ENCODE peak calls at places on chromosomes 1 and 21, in four cellular contexts. Z is neural progenitor cell, X is fibroblast of lung, G is PC-9. W is an unnamed sample.

GRCh38 chr1:119783354-119784126 is 14.8 kb upstream of the HMGCS2 start:
- DNase-seq in Z (no peak), X (peak), G (no peak), W (no peak)

GRCh38 chr1:152870831-152871730 is 7.0 kb upstream of the SMCP start:
- DNase-seq in Z (peak), X (peak), G (peak), W (peak)

GRCh38 chr21:36909901-36910561 is 56.4 kb downstream of the HLCS start:
- DNase-seq in Z (no peak), X (peak), G (peak), W (peak)

GRCh38 chr1:183480971-183481431 is 8.7 kb downstream of the SMG7 start:
- DNase-seq in Z (no peak), X (no peak), G (no peak), W (peak)

GRCh38 chr1:84669831-84670230 is 20.4 kb downstream of the SSX2IP start:
- DNase-seq in Z (no peak), X (peak), G (no peak), W (no peak)

GRCh38 chr21:39788383-39788782 is 43.4 kb downstream of the IGSF5 start:
- DNase-seq in Z (peak), X (peak), G (peak), W (peak)

GRCh38 chr1:96962807-96963206 is 241.2 kb downstream of the PTBP2 start:
- DNase-seq in Z (no peak), X (peak), G (peak), W (no peak)

GRCh38 chr1:223500560-223501425 is 107.6 kb downstream of the CCDC185 start:
- DNase-seq in Z (no peak), X (peak), G (peak), W (no peak)

GRCh38 chr1:146049436-146049835 is 27.9 kb upstream of the HJV start:
- DNase-seq in Z (no peak), X (no peak), G (no peak), W (no peak)

GRCh38 chr1:244970236-244970652 is 105.9 kb upstream of the HNRNPU start:
- DNase-seq in Z (peak), X (peak), G (peak), W (peak)

GRCh38 chr1:158060001-158060400 is 66.6 kb downstream of the KIRREL1 start:
- DNase-seq in Z (peak), X (no peak), G (no peak), W (no peak)

GRCh38 chr1:94269921-94270320 is 32.5 kb upstream of the ARHGAP29 start:
- DNase-seq in Z (no peak), X (no peak), G (no peak), W (no peak)

GRCh38 chr1:235735630-235736029 is 86.0 kb upstream of the GNG4 start:
- DNase-seq in Z (no peak), X (no peak), G (no peak), W (no peak)

GRCh38 chr1:200336111-200336845 is 73.6 kb downstream of the ZNF281 start:
- DNase-seq in Z (no peak), X (no peak), G (peak), W (no peak)

GRCh38 chr1:56063461-56063860 is 515.9 kb downstream of the PLPP3 start:
- DNase-seq in Z (no peak), X (no peak), G (no peak), W (no peak)

GRCh38 chr1:91217911-91218310 is 186.7 kb downstream of the HFM1 start:
- DNase-seq in Z (no peak), X (no peak), G (no peak), W (no peak)

GRCh38 chr1:34778381-34778780 is 2.6 kb upstream of the GJB3 start:
- DNase-seq in Z (no peak), X (no peak), G (no peak), W (no peak)

GRCh38 chr21:33383056-33383888 is 19.9 kb upstream of the IFNGR2 start:
- DNase-seq in Z (peak), X (peak), G (peak), W (no peak)

GRCh38 chr1:41274827-41275519 is 32.9 kb upstream of the SCMH1 start:
- DNase-seq in Z (no peak), X (no peak), G (no peak), W (no peak)

GRCh38 chr1:234934611-234935033 is 194.0 kb downstream of the TOMM20 start:
- DNase-seq in Z (no peak), X (peak), G (no peak), W (no peak)

GRCh38 chr1:58818075-58818474 is 34.2 kb upstream of the JUN start:
- DNase-seq in Z (no peak), X (peak), G (peak), W (peak)

GRCh38 chr1:226062558-226063361 is at the start of gene H3-3A:
- DNase-seq in Z (peak), X (peak), G (peak), W (peak)

GRCh38 chr1:19333587-19334354 is 21.6 kb downstream of the SLC66A1 start:
- DNase-seq in Z (no peak), X (no peak), G (no peak), W (no peak)

GRCh38 chr1:7899741-7900140 is 40.9 kb downstream of the TNFRSF9 start:
- DNase-seq in Z (no peak), X (no peak), G (no peak), W (no peak)

GRCh38 chr1:26839779-26840178 is 13.3 kb downstream of the ZDHHC18 start:
- DNase-seq in Z (no peak), X (no peak), G (no peak), W (no peak)

GRCh38 chr1:10250663-10251062 is 40.3 kb downstream of the KIF1B start:
- DNase-seq in Z (peak), X (no peak), G (no peak), W (no peak)

GRCh38 chr1:53376041-53376461 is 48.2 kb upstream of the LRP8 start:
- DNase-seq in Z (no peak), X (no peak), G (no peak), W (no peak)

GRCh38 chr21:33011462-33011861 is 14.3 kb upstream of the OLIG2 start:
- DNase-seq in Z (no peak), X (peak), G (no peak), W (no peak)

DNA sequence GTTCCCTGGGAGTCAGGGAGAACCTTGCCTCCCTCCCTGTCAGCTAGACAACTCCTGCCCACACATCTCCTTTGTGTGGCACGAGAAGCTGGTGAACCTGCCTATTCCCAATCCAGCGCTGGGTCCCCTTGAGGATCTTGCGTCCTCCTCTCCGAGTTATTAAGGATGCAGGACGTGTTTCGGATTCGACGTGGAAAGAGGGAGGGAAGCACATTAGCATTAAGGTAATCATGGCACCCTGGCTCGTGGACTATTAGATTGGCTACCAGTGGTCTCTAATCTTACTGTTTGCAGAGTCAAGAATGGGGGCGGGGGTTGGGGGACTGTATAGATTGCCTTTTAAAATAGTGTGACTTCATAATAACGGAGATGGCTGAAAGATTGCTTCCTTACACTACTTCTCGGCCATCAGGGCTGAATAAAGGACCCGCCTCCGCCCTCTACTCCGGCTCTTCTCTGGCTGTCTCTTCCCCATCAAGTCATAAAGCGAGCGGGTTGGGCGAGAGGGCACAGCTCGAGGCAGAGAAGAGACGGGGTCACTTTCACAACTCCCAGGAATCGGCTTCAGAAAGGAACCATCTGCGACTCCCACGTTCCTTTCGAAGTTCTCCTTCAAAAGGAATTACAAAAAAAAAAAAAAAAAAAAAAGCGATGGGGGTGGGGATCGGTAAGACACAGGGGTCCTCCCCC is 1.7 kb downstream of the LRRC7 start:
- DNase-seq in Z (peak), X (no peak), G (no peak), W (no peak)
- TF ChIP-seq EZH2 in Z (peak), X (peak), G (no peak), W (no peak)

GRCh38 chr21:42239973-42240372 is 21.0 kb downstream of the ABCG1 start:
- DNase-seq in Z (no peak), X (no peak), G (no peak), W (no peak)
- TF ChIP-seq CTCF in Z (peak), X (no peak), G (no peak), W (no peak)

GRCh38 chr1:6471969-6472368 is 6.0 kb upstream of the TNFRSF25 start:
- DNase-seq in Z (no peak), X (no peak), G (peak), W (no peak)
- H3K4me3 ChIP-seq in Z (no peak), X (no peak), G (peak), W (no peak)

GRCh38 chr21:43361493-43362296 is 65.2 kb downstream of the SIK1 start:
- DNase-seq in Z (no peak), X (peak), G (no peak), W (no peak)
- TF ChIP-seq EZH2 in Z (no peak), X (no peak), G (no peak), W (no peak)

GRCh38 chr1:3856923-3857790 is at the start of the genes CEP104 and DFFB:
- DNase-seq in Z (peak), X (peak), G (peak), W (peak)
- TF ChIP-seq CTCF in Z (peak), X (no peak), G (peak), W (no peak)

GRCh38 chr1:21932127-21932526 is 5.0 kb downstream of the HSPG2 start:
- DNase-seq in Z (no peak), X (peak), G (no peak), W (no peak)

GRCh38 chr1:21929951-21930615 is 7.0 kb downstream of the HSPG2 start:
- DNase-seq in Z (no peak), X (no peak), G (no peak), W (no peak)

GRCh38 chr1:21933397-21934248 is 3.5 kb downstream of the HSPG2 start:
- DNase-seq in Z (no peak), X (no peak), G (peak), W (no peak)

GRCh38 chr1:21930629-21931170 is 6.4 kb downstream of the HSPG2 start:
- DNase-seq in Z (no peak), X (no peak), G (no peak), W (no peak)

DNA sequence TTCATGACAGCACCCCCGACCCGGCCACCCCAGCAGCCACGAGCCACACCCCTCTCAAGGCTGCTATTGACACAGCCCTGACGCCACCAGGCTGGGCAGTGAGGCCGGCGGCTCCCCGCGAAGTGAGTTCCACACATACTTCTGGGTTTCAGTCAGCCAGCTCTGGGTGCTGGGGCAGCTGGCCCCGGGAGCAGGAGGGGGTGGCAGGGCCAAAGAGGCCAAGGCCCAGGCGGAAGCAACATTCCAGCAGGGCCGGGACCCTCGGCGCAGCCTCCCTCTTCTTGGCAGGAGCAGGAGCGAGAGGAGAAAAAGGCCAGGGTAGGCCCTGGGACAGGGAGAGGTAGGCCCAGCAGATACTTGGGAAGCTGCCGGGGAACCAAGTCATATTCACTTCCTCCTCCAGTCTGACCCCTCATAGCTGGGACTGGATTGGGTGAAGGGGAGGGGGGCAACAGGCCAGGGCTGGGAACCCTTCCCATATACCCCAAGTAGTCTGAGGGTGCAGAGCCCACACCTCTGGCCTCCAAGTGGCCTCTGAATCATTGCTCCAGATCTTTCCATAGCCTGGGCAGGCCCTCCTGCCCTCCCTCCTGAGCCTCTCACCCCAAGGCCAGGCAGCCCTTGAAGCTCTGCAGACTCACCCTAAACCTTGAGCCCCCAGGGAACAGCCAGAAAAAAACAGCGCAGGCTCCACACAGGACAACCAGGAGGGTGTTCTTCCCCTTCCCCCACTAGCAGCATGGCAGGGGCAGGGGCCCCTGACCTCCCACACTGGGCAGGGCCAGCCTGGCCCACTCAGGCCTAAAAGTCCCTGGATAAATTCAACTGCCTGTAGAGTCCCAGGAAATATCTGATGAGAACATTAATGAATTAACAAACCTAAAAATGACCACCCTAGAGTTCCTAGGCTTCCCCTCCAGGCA is 5.7 kb downstream of the HSPG2 start:
- DNase-seq in Z (no peak), X (peak), G (peak), W (no peak)
- H3K4me3 ChIP-seq in Z (no peak), X (no peak), G (peak), W (no peak)